ENCODE peak calls at places on chromosomes 13 and 19, in seven cellular contexts. One of them, this sample, is unnamed.

GRCh38 chr19:32650671-32651070 is 24.3 kb downstream of the ANKRD27 start:
- DNase-seq in NCI-H1092 treated with DMSO at 0.1 percent for 48 hours: no peak
- DNase-seq in uterus: no peak
- DNase-seq in T follicular helper cell: no peak
- DNase-seq in heart right ventricle: no peak
- DNase-seq in stimulated activated CD4-positive, alpha-beta T cell treated with anti-CD3 and anti-CD28 coated beads, TNF-alpha, amount 100 ng/mL, for 4 hours: no peak
- DNase-seq in D341Med: no peak
- DNase-seq in this sample: no peak

GRCh38 chr19:709196-709964 is 645 bp downstream of the PALM start:
- DNase-seq in NCI-H1092 treated with DMSO at 0.1 percent for 48 hours: no peak
- DNase-seq in uterus: no peak
- DNase-seq in T follicular helper cell: no peak
- DNase-seq in heart right ventricle: no peak
- DNase-seq in stimulated activated CD4-positive, alpha-beta T cell treated with anti-CD3 and anti-CD28 coated beads, TNF-alpha, amount 100 ng/mL, for 4 hours: no peak
- DNase-seq in D341Med: peak; percentile 72
- DNase-seq in this sample: no peak

GRCh38 chr19:19209372-19209771 is 2.4 kb upstream of the NCAN start:
- DNase-seq in NCI-H1092 treated with DMSO at 0.1 percent for 48 hours: peak; percentile 3
- DNase-seq in uterus: no peak
- DNase-seq in T follicular helper cell: no peak
- DNase-seq in heart right ventricle: no peak
- DNase-seq in stimulated activated CD4-positive, alpha-beta T cell treated with anti-CD3 and anti-CD28 coated beads, TNF-alpha, amount 100 ng/mL, for 4 hours: no peak
- DNase-seq in D341Med: no peak
- DNase-seq in this sample: no peak

GRCh38 chr19:14055396-14055795 is 6.5 kb downstream of the PALM3 start:
- DNase-seq in NCI-H1092 treated with DMSO at 0.1 percent for 48 hours: no peak
- DNase-seq in uterus: no peak
- DNase-seq in T follicular helper cell: no peak
- DNase-seq in heart right ventricle: no peak
- DNase-seq in stimulated activated CD4-positive, alpha-beta T cell treated with anti-CD3 and anti-CD28 coated beads, TNF-alpha, amount 100 ng/mL, for 4 hours: no peak
- DNase-seq in D341Med: no peak
- DNase-seq in this sample: no peak

GRCh38 chr13:94534171-94534570 is 54.7 kb upstream of the DCT start:
- DNase-seq in NCI-H1092 treated with DMSO at 0.1 percent for 48 hours: no peak
- DNase-seq in uterus: no peak
- DNase-seq in T follicular helper cell: no peak
- DNase-seq in heart right ventricle: no peak
- DNase-seq in stimulated activated CD4-positive, alpha-beta T cell treated with anti-CD3 and anti-CD28 coated beads, TNF-alpha, amount 100 ng/mL, for 4 hours: no peak
- DNase-seq in D341Med: no peak
- DNase-seq in this sample: no peak

GRCh38 chr13:98820744-98821371 is 68.4 kb upstream of the SLC15A1 start:
- DNase-seq in NCI-H1092 treated with DMSO at 0.1 percent for 48 hours: no peak
- DNase-seq in uterus: no peak
- DNase-seq in T follicular helper cell: no peak
- DNase-seq in heart right ventricle: no peak
- DNase-seq in stimulated activated CD4-positive, alpha-beta T cell treated with anti-CD3 and anti-CD28 coated beads, TNF-alpha, amount 100 ng/mL, for 4 hours: no peak
- DNase-seq in D341Med: no peak
- DNase-seq in this sample: no peak

GRCh38 chr19:932647-933552 is 7.1 kb downstream of the ARID3A start:
- DNase-seq in NCI-H1092 treated with DMSO at 0.1 percent for 48 hours: no peak
- DNase-seq in uterus: peak; percentile 81
- DNase-seq in T follicular helper cell: no peak
- DNase-seq in heart right ventricle: peak; percentile 81
- DNase-seq in stimulated activated CD4-positive, alpha-beta T cell treated with anti-CD3 and anti-CD28 coated beads, TNF-alpha, amount 100 ng/mL, for 4 hours: no peak
- DNase-seq in D341Med: no peak
- DNase-seq in this sample: no peak

GRCh38 chr13:107209811-107210210 is 641.9 kb upstream of the ARGLU1 start:
- DNase-seq in NCI-H1092 treated with DMSO at 0.1 percent for 48 hours: peak; percentile 81
- DNase-seq in uterus: no peak
- DNase-seq in T follicular helper cell: no peak
- DNase-seq in heart right ventricle: no peak
- DNase-seq in stimulated activated CD4-positive, alpha-beta T cell treated with anti-CD3 and anti-CD28 coated beads, TNF-alpha, amount 100 ng/mL, for 4 hours: no peak
- DNase-seq in D341Med: no peak
- DNase-seq in this sample: peak; percentile 56

GRCh38 chr13:88303605-88304004 is 632.4 kb downstream of the SLITRK5 start:
- DNase-seq in NCI-H1092 treated with DMSO at 0.1 percent for 48 hours: no peak
- DNase-seq in uterus: no peak
- DNase-seq in T follicular helper cell: no peak
- DNase-seq in heart right ventricle: no peak
- DNase-seq in stimulated activated CD4-positive, alpha-beta T cell treated with anti-CD3 and anti-CD28 coated beads, TNF-alpha, amount 100 ng/mL, for 4 hours: no peak
- DNase-seq in D341Med: no peak
- DNase-seq in this sample: no peak

GRCh38 chr13:111115051-111115840 is at the start of gene ARHGEF7:
- DNase-seq in NCI-H1092 treated with DMSO at 0.1 percent for 48 hours: peak; percentile 46
- DNase-seq in uterus: peak; percentile 45
- DNase-seq in T follicular helper cell: no peak
- DNase-seq in heart right ventricle: peak; percentile 37
- DNase-seq in stimulated activated CD4-positive, alpha-beta T cell treated with anti-CD3 and anti-CD28 coated beads, TNF-alpha, amount 100 ng/mL, for 4 hours: no peak
- DNase-seq in D341Med: peak; percentile 83
- DNase-seq in this sample: peak; percentile 37

GRCh38 chr19:56383826-56384605 is 9.3 kb downstream of the ZNF582 start:
- DNase-seq in NCI-H1092 treated with DMSO at 0.1 percent for 48 hours: no peak
- DNase-seq in uterus: no peak
- DNase-seq in T follicular helper cell: no peak
- DNase-seq in heart right ventricle: no peak
- DNase-seq in stimulated activated CD4-positive, alpha-beta T cell treated with anti-CD3 and anti-CD28 coated beads, TNF-alpha, amount 100 ng/mL, for 4 hours: no peak
- DNase-seq in D341Med: no peak
- DNase-seq in this sample: no peak

GRCh38 chr19:38669532-38669931 is 22.1 kb downstream of the ACTN4 start:
- DNase-seq in NCI-H1092 treated with DMSO at 0.1 percent for 48 hours: no peak
- DNase-seq in uterus: no peak
- DNase-seq in T follicular helper cell: no peak
- DNase-seq in heart right ventricle: no peak
- DNase-seq in stimulated activated CD4-positive, alpha-beta T cell treated with anti-CD3 and anti-CD28 coated beads, TNF-alpha, amount 100 ng/mL, for 4 hours: no peak
- DNase-seq in D341Med: no peak
- DNase-seq in this sample: no peak

GRCh38 chr13:110902370-110902769 is 12.5 kb downstream of the ANKRD10 start:
- DNase-seq in NCI-H1092 treated with DMSO at 0.1 percent for 48 hours: no peak
- DNase-seq in uterus: no peak
- DNase-seq in T follicular helper cell: no peak
- DNase-seq in heart right ventricle: no peak
- DNase-seq in stimulated activated CD4-positive, alpha-beta T cell treated with anti-CD3 and anti-CD28 coated beads, TNF-alpha, amount 100 ng/mL, for 4 hours: no peak
- DNase-seq in D341Med: no peak
- DNase-seq in this sample: no peak

GRCh38 chr19:21569497-21569870 is 64.1 kb downstream of the ZNF429 start:
- DNase-seq in NCI-H1092 treated with DMSO at 0.1 percent for 48 hours: no peak
- DNase-seq in uterus: no peak
- DNase-seq in T follicular helper cell: peak; percentile 53
- DNase-seq in heart right ventricle: peak; percentile 74
- DNase-seq in stimulated activated CD4-positive, alpha-beta T cell treated with anti-CD3 and anti-CD28 coated beads, TNF-alpha, amount 100 ng/mL, for 4 hours: peak; percentile 36
- DNase-seq in D341Med: no peak
- DNase-seq in this sample: no peak

GRCh38 chr19:47020992-47021496 is 1.4 kb downstream of the NPAS1 start:
- DNase-seq in NCI-H1092 treated with DMSO at 0.1 percent for 48 hours: no peak
- DNase-seq in uterus: no peak
- DNase-seq in T follicular helper cell: no peak
- DNase-seq in heart right ventricle: peak; percentile 29
- DNase-seq in stimulated activated CD4-positive, alpha-beta T cell treated with anti-CD3 and anti-CD28 coated beads, TNF-alpha, amount 100 ng/mL, for 4 hours: no peak
- DNase-seq in D341Med: peak; percentile 34
- DNase-seq in this sample: no peak

GRCh38 chr19:44754743-44755066 is 6.2 kb downstream of the BCL3 start:
- DNase-seq in NCI-H1092 treated with DMSO at 0.1 percent for 48 hours: no peak
- DNase-seq in uterus: no peak
- DNase-seq in T follicular helper cell: no peak
- DNase-seq in heart right ventricle: no peak
- DNase-seq in stimulated activated CD4-positive, alpha-beta T cell treated with anti-CD3 and anti-CD28 coated beads, TNF-alpha, amount 100 ng/mL, for 4 hours: no peak
- DNase-seq in D341Med: peak; percentile 6
- DNase-seq in this sample: no peak

GRCh38 chr19:32581704-32582164 is 744 bp downstream of the PDCD5 start:
- DNase-seq in NCI-H1092 treated with DMSO at 0.1 percent for 48 hours: peak; percentile 9
- DNase-seq in uterus: no peak
- DNase-seq in T follicular helper cell: no peak
- DNase-seq in heart right ventricle: peak; percentile 37
- DNase-seq in stimulated activated CD4-positive, alpha-beta T cell treated with anti-CD3 and anti-CD28 coated beads, TNF-alpha, amount 100 ng/mL, for 4 hours: no peak
- DNase-seq in D341Med: peak; percentile 61
- DNase-seq in this sample: no peak

GRCh38 chr19:3620817-3621547 is 5.6 kb downstream of the CACTIN start:
- DNase-seq in NCI-H1092 treated with DMSO at 0.1 percent for 48 hours: no peak
- DNase-seq in uterus: no peak
- DNase-seq in T follicular helper cell: no peak
- DNase-seq in heart right ventricle: no peak
- DNase-seq in stimulated activated CD4-positive, alpha-beta T cell treated with anti-CD3 and anti-CD28 coated beads, TNF-alpha, amount 100 ng/mL, for 4 hours: no peak
- DNase-seq in D341Med: no peak
- DNase-seq in this sample: no peak

GRCh38 chr13:35388456-35388855 is 88.0 kb downstream of the MAB21L1 start:
- DNase-seq in NCI-H1092 treated with DMSO at 0.1 percent for 48 hours: no peak
- DNase-seq in uterus: no peak
- DNase-seq in T follicular helper cell: no peak
- DNase-seq in heart right ventricle: no peak
- DNase-seq in stimulated activated CD4-positive, alpha-beta T cell treated with anti-CD3 and anti-CD28 coated beads, TNF-alpha, amount 100 ng/mL, for 4 hours: no peak
- DNase-seq in D341Med: no peak
- DNase-seq in this sample: no peak

GRCh38 chr13:45367995-45368394 is 27.0 kb upstream of the TPT1 start:
- DNase-seq in NCI-H1092 treated with DMSO at 0.1 percent for 48 hours: no peak
- DNase-seq in uterus: no peak
- DNase-seq in T follicular helper cell: no peak
- DNase-seq in heart right ventricle: no peak
- DNase-seq in stimulated activated CD4-positive, alpha-beta T cell treated with anti-CD3 and anti-CD28 coated beads, TNF-alpha, amount 100 ng/mL, for 4 hours: no peak
- DNase-seq in D341Med: no peak
- DNase-seq in this sample: no peak

GRCh38 chr19:56245062-56245740 is 27.3 kb upstream of the EDDM13 start:
- DNase-seq in NCI-H1092 treated with DMSO at 0.1 percent for 48 hours: no peak
- DNase-seq in uterus: no peak
- DNase-seq in T follicular helper cell: no peak
- DNase-seq in heart right ventricle: no peak
- DNase-seq in stimulated activated CD4-positive, alpha-beta T cell treated with anti-CD3 and anti-CD28 coated beads, TNF-alpha, amount 100 ng/mL, for 4 hours: no peak
- DNase-seq in D341Med: no peak
- DNase-seq in this sample: no peak

GRCh38 chr19:52584686-52585085 is 14.6 kb downstream of the ZNF701 start:
- DNase-seq in NCI-H1092 treated with DMSO at 0.1 percent for 48 hours: no peak
- DNase-seq in uterus: no peak
- DNase-seq in T follicular helper cell: no peak
- DNase-seq in heart right ventricle: no peak
- DNase-seq in stimulated activated CD4-positive, alpha-beta T cell treated with anti-CD3 and anti-CD28 coated beads, TNF-alpha, amount 100 ng/mL, for 4 hours: no peak
- DNase-seq in D341Med: no peak
- DNase-seq in this sample: no peak

GRCh38 chr13:46369506-46370268 is 17.4 kb downstream of the RUBCNL start:
- DNase-seq in NCI-H1092 treated with DMSO at 0.1 percent for 48 hours: no peak
- DNase-seq in uterus: no peak
- DNase-seq in T follicular helper cell: no peak
- DNase-seq in heart right ventricle: no peak
- DNase-seq in stimulated activated CD4-positive, alpha-beta T cell treated with anti-CD3 and anti-CD28 coated beads, TNF-alpha, amount 100 ng/mL, for 4 hours: no peak
- DNase-seq in D341Med: no peak
- DNase-seq in this sample: no peak

GRCh38 chr13:81686877-81687276 is 1346.0 kb upstream of the SPRY2 start:
- DNase-seq in NCI-H1092 treated with DMSO at 0.1 percent for 48 hours: peak; percentile 66
- DNase-seq in uterus: no peak
- DNase-seq in T follicular helper cell: no peak
- DNase-seq in heart right ventricle: no peak
- DNase-seq in stimulated activated CD4-positive, alpha-beta T cell treated with anti-CD3 and anti-CD28 coated beads, TNF-alpha, amount 100 ng/mL, for 4 hours: no peak
- DNase-seq in D341Med: peak; percentile 30
- DNase-seq in this sample: peak; percentile 68